ENCODE peak calls at places on chromosome 3, in six cellular contexts. T is CD8-positive, alpha-beta T cell; F is dorsolateral prefrontal cortex; H is cardiac muscle cell; P is MM.1S; I is GM23338. E is an unnamed sample.

GRCh38 chr3:9398715-9399708 is 1.6 kb downstream of the SETD5 start:
- DNase-seq in I (peak), F (no peak), P (peak), T (peak), H (peak), E (no peak)

GRCh38 chr3:99430348-99431134 is 207.9 kb upstream of the COL8A1 start:
- DNase-seq in T (no peak), F (no peak), P (no peak), I (no peak), H (no peak), E (no peak)

GRCh38 chr3:64094713-64095079 is 71.4 kb upstream of the PSMD6 start:
- DNase-seq in F (no peak), P (no peak), H (no peak), T (no peak), I (peak), E (no peak)

GRCh38 chr3:182248349-182248880 is 536.7 kb downstream of the SOX2 start:
- DNase-seq in T (no peak), I (no peak), F (no peak), H (no peak), P (peak), E (no peak)

GRCh38 chr3:140143670-140144069 is 208.7 kb downstream of the CLSTN2 start:
- DNase-seq in F (no peak), H (no peak), P (no peak), I (no peak), T (no peak), E (peak)

GRCh38 chr3:107978116-107979057 is 112.4 kb downstream of the CD47 start:
- DNase-seq in H (no peak), F (no peak), T (no peak), P (no peak), I (no peak), E (no peak)

GRCh38 chr3:165837058-165837525 is at the start of gene BCHE:
- DNase-seq in F (no peak), H (peak), I (peak), P (no peak), T (no peak), E (peak)

GRCh38 chr3:71987828-71988227 is 202.9 kb upstream of the PROK2 start:
- DNase-seq in H (no peak), I (no peak), T (no peak), F (no peak), P (no peak), E (no peak)

GRCh38 chr3:149277338-149277813 is 55.7 kb upstream of the CP start:
- DNase-seq in H (peak), T (no peak), I (no peak), F (no peak), P (peak), E (no peak)

GRCh38 chr3:102006812-102007485 is 157.6 kb downstream of the NFKBIZ start:
- DNase-seq in I (no peak), H (peak), T (no peak), F (no peak), P (no peak), E (no peak)

GRCh38 chr3:195885036-195885871 is 23.1 kb downstream of the TNK2 start:
- DNase-seq in P (no peak), T (no peak), I (no peak), H (no peak), F (no peak), E (no peak)

GRCh38 chr3:23002846-23003800 is 200.0 kb upstream of the UBE2E2 start:
- DNase-seq in T (no peak), P (no peak), F (no peak), H (peak), I (no peak), E (no peak)

GRCh38 chr3:149016669-149017541 is 25.6 kb downstream of the GYG1 start:
- DNase-seq in H (peak), T (no peak), I (no peak), P (no peak), F (no peak), E (no peak)

GRCh38 chr3:171064461-171064860 is 37.9 kb upstream of the SLC2A2 start:
- DNase-seq in I (no peak), T (no peak), H (no peak), P (no peak), F (no peak), E (no peak)

GRCh38 chr3:178845446-178846118 is 226.0 kb downstream of the ZMAT3 start:
- DNase-seq in F (no peak), P (no peak), T (no peak), H (no peak), I (no peak), E (no peak)

GRCh38 chr3:54531741-54532140 is 396.1 kb downstream of the LRTM1 start:
- DNase-seq in F (no peak), P (no peak), I (no peak), H (no peak), T (no peak), E (no peak)

GRCh38 chr3:122533931-122534334 is 19.2 kb upstream of the KPNA1 start:
- DNase-seq in T (no peak), I (no peak), H (peak), F (no peak), P (no peak), E (no peak)

GRCh38 chr3:30680789-30681188 is 74.4 kb downstream of the TGFBR2 start:
- DNase-seq in H (peak), F (peak), I (no peak), T (no peak), P (no peak), E (peak)

GRCh38 chr3:104273046-104273649 is 1093.6 kb upstream of the ALCAM start:
- DNase-seq in F (no peak), H (peak), I (peak), T (no peak), P (peak), E (no peak)

GRCh38 chr3:87088984-87089841 is 98.3 kb upstream of the VGLL3 start:
- DNase-seq in P (no peak), I (peak), F (peak), H (peak), T (no peak), E (peak)

GRCh38 chr3:143697975-143698374 is 150.3 kb downstream of the SLC9A9 start:
- DNase-seq in P (no peak), I (no peak), T (no peak), H (no peak), F (no peak), E (no peak)

GRCh38 chr3:134078169-134078821 is 48.6 kb upstream of the SLCO2A1 start:
- DNase-seq in H (no peak), I (no peak), F (no peak), T (no peak), P (no peak), E (no peak)

GRCh38 chr3:6771171-6771570 is 89.7 kb upstream of the GRM7 start:
- DNase-seq in P (no peak), T (no peak), F (no peak), I (no peak), H (no peak), E (peak)

GRCh38 chr3:108208831-108209230 is 13.4 kb downstream of the IFT57 start:
- DNase-seq in P (peak), T (no peak), H (no peak), I (no peak), F (no peak), E (no peak)

GRCh38 chr3:66066963-66067617 is 28.4 kb upstream of the MAGI1 start:
- DNase-seq in F (no peak), I (no peak), P (no peak), H (no peak), T (no peak), E (no peak)

GRCh38 chr3:39592729-39593128 is 125.2 kb downstream of the MOBP start:
- DNase-seq in I (no peak), P (no peak), H (no peak), T (no peak), F (no peak), E (no peak)

GRCh38 chr3:11211531-11212300 is 57.4 kb downstream of the HRH1 start:
- DNase-seq in H (peak), I (peak), F (no peak), P (no peak), T (no peak), E (no peak)

GRCh38 chr3:189714991-189715961 is 84.1 kb downstream of the TP63 start:
- DNase-seq in P (no peak), F (no peak), I (no peak), T (no peak), H (peak), E (no peak)

GRCh38 chr3:187742351-187743171 is 2.7 kb downstream of the BCL6 start:
- DNase-seq in I (no peak), P (no peak), H (peak), F (no peak), T (no peak), E (no peak)

GRCh38 chr3:189123595-189124387 is 48.0 kb upstream of the TPRG1 start:
- DNase-seq in F (no peak), P (no peak), I (no peak), H (peak), T (no peak), E (no peak)

GRCh38 chr3:112377418-112378071 is 44.6 kb downstream of the CD200 start:
- DNase-seq in I (peak), H (peak), T (no peak), P (no peak), F (no peak), E (no peak)

GRCh38 chr3:112376413-112376812 is 43.5 kb downstream of the CD200 start:
- DNase-seq in I (no peak), P (no peak), T (no peak), F (no peak), H (peak), E (no peak)

GRCh38 chr3:112378989-112379692 is 46.2 kb downstream of the CD200 start:
- DNase-seq in I (peak), H (peak), F (no peak), T (no peak), P (no peak), E (no peak)

GRCh38 chr3:112375117-112375516 is 42.2 kb downstream of the CD200 start:
- DNase-seq in P (no peak), T (no peak), H (peak), F (no peak), I (no peak), E (no peak)

GRCh38 chr3:112376996-112377395 is 44.0 kb downstream of the CD200 start:
- DNase-seq in F (no peak), I (no peak), H (peak), T (no peak), P (no peak), E (no peak)
- H3K27ac ChIP-seq in F (no peak), I (no peak), H (no peak), T (no peak), P (no peak), E (no peak)

DNA sequence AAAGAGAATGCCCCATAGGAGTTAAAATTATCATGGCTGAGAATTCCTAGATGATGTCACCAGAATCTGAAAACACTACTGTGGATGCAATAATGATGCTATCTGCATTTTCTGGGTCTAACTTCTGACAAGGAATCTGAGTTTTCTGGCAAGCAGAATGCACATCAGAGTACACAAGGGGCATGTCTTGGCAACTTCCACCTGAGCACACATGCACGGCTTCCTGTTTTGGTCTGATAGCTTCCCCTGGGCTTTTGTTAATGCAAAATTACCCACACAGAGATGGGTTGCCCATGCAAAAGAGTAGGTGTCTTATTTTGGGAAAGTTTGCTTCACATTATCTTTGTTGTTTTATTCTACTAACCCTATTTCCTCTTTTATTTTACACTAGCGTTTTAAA is 74.1 kb upstream of the SATB1 start:
- DNase-seq in H (no peak), F (no peak), I (no peak), T (peak), P (no peak), E (no peak)
- H3K27ac ChIP-seq in H (no peak), F (no peak), I (no peak), T (no peak), P (no peak), E (no peak)

GRCh38 chr3:110711851-110712396 is 359.7 kb upstream of the NECTIN3 start:
- DNase-seq in H (no peak), P (peak), F (no peak), T (no peak), I (peak), E (no peak)
- H3K27ac ChIP-seq in H (no peak), P (peak), F (no peak), T (no peak), I (peak), E (no peak)

GRCh38 chr3:4981160-4981687 is 2.0 kb downstream of the BHLHE40 start:
- DNase-seq in I (no peak), F (no peak), H (peak), P (no peak), T (no peak), E (no peak)
- H3K27ac ChIP-seq in I (no peak), F (peak), H (no peak), P (no peak), T (no peak), E (peak)

GRCh38 chr3:73279-73678 is 123.3 kb upstream of the CHL1 start:
- DNase-seq in I (peak), T (no peak), F (no peak), H (no peak), P (no peak), E (no peak)

GRCh38 chr3:75260-75659 is 121.3 kb upstream of the CHL1 start:
- DNase-seq in P (no peak), I (no peak), T (no peak), H (no peak), F (no peak), E (no peak)

GRCh38 chr3:74692-75243 is 121.8 kb upstream of the CHL1 start:
- DNase-seq in F (no peak), H (no peak), I (no peak), T (no peak), P (no peak), E (no peak)

GRCh38 chr3:69690-70089 is 126.9 kb upstream of the CHL1 start:
- DNase-seq in I (no peak), F (no peak), T (no peak), P (no peak), H (peak), E (no peak)

DNA sequence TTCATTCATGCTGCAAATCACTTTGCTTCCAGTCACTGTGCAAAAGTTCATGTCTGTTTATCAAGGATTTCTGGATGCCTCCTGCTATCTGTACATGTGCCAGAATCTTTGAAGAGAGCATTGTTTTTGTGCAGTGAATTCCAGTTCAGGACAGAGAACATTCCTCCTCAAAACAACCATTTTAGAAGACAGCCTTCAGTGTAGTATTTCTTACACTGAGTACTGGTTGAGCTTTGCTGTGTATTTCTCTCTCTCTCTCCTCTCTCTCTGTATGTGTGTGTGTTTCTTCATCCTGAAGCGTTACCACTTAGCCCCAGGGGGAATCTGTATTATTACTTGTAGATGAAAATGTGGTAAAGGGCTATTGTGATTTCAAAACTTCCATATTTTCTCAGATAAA is 123.8 kb upstream of the CHL1 start:
- DNase-seq in P (no peak), T (no peak), H (no peak), I (no peak), F (no peak), E (no peak)
- H3K27ac ChIP-seq in P (no peak), T (no peak), H (no peak), I (no peak), F (peak), E (peak)